ENCODE peak calls at places on chromosomes 2 and 18, in seven cellular contexts. N is ovary; V is HT-29; J is tibial artery; D is activated CD8-positive, alpha-beta memory T cell treated with anti-CD3 and anti-CD28 coated beads, Interleukin-2, amount 50 U/mL, for 48 hours; G is HCEC 1CT; S is RWPE2. I is an unnamed sample.

GRCh38 chr2:200466703-200467418 is 43.0 kb downstream of the KCTD18 start:
- DNase-seq in N (peak; percentile 45), V (no peak), J (no peak), D (no peak), G (no peak), S (no peak), I (peak; percentile 84)

GRCh38 chr2:120669121-120669952 is 66.3 kb upstream of the GLI2 start:
- DNase-seq in N (no peak), V (peak; percentile 19), J (no peak), D (no peak), G (no peak), S (no peak), I (peak; percentile 61)

GRCh38 chr2:236417150-236417549 is 152.5 kb upstream of the ACKR3 start:
- DNase-seq in N (no peak), V (no peak), J (no peak), D (no peak), G (no peak), S (no peak), I (no peak)

GRCh38 chr2:172389685-172390339 is 37.6 kb upstream of the ITGA6 start:
- DNase-seq in N (no peak), V (no peak), J (no peak), D (no peak), G (no peak), S (no peak), I (no peak)

GRCh38 chr2:101690547-101691182 is 6.8 kb upstream of the MAP4K4 start:
- DNase-seq in N (no peak), V (peak; percentile 16), J (no peak), D (no peak), G (no peak), S (no peak), I (no peak)

GRCh38 chr2:238586931-238587775 is 160.4 kb downstream of the ASB1 start:
- DNase-seq in N (no peak), V (no peak), J (peak; percentile 48), D (no peak), G (no peak), S (no peak), I (peak; percentile 59)

GRCh38 chr2:103005386-103005785 is 243.6 kb downstream of the TMEM182 start:
- DNase-seq in N (no peak), V (no peak), J (no peak), D (no peak), G (no peak), S (no peak), I (no peak)

GRCh38 chr2:165610591-165611029 is 141.1 kb downstream of the CSRNP3 start:
- DNase-seq in N (no peak), V (no peak), J (no peak), D (no peak), G (no peak), S (no peak), I (no peak)

GRCh38 chr2:156653670-156654069 is 217.5 kb downstream of the GPD2 start:
- DNase-seq in N (no peak), V (peak; percentile 53), J (no peak), D (no peak), G (no peak), S (no peak), I (no peak)

GRCh38 chr18:11859903-11860407 is 8.7 kb downstream of the CHMP1B start:
- DNase-seq in N (no peak), V (peak; percentile 73), J (no peak), D (no peak), G (peak; percentile 87), S (peak; percentile 86), I (no peak)

GRCh38 chr18:43159091-43159490 is 43.6 kb upstream of the RIT2 start:
- DNase-seq in N (no peak), V (no peak), J (no peak), D (no peak), G (no peak), S (no peak), I (no peak)

GRCh38 chr2:20456049-20456665 is 9.3 kb downstream of the RHOB start:
- DNase-seq in N (no peak), V (no peak), J (peak; percentile 53), D (peak; percentile 38), G (peak; percentile 35), S (no peak), I (peak; percentile 60)

GRCh38 chr2:234137400-234138014 is 87.0 kb downstream of the SPP2 start:
- DNase-seq in N (no peak), V (peak; percentile 18), J (no peak), D (no peak), G (no peak), S (no peak), I (no peak)

GRCh38 chr18:32920796-32921787 is 148.3 kb upstream of the KLHL14 start:
- DNase-seq in N (no peak), V (peak; percentile 52), J (no peak), D (no peak), G (peak; percentile 92), S (peak; percentile 61), I (no peak)

GRCh38 chr2:129766159-129766485 is 213.3 kb upstream of the RAB6C start:
- DNase-seq in N (no peak), V (no peak), J (no peak), D (no peak), G (no peak), S (no peak), I (no peak)

GRCh38 chr2:33340265-33340664 is 136.2 kb upstream of the RASGRP3 start:
- DNase-seq in N (peak; percentile 85), V (no peak), J (peak; percentile 95), D (no peak), G (no peak), S (no peak), I (peak; percentile 84)

GRCh38 chr2:225398372-225398771 is 1.1 kb upstream of the NYAP2 start:
- DNase-seq in N (no peak), V (no peak), J (no peak), D (no peak), G (no peak), S (no peak), I (no peak)

GRCh38 chr2:127117603-127118002 is 10.6 kb upstream of the BIN1 start:
- DNase-seq in N (peak; percentile 6), V (no peak), J (no peak), D (peak; percentile 32), G (no peak), S (no peak), I (peak; percentile 42)

GRCh38 chr2:218234487-218234886 is 17.5 kb downstream of the ARPC2 start:
- DNase-seq in N (no peak), V (no peak), J (no peak), D (no peak), G (no peak), S (no peak), I (no peak)

GRCh38 chr2:113818382-113818951 is 62.0 kb upstream of the SLC35F5 start:
- DNase-seq in N (peak; percentile 86), V (peak; percentile 78), J (no peak), D (no peak), G (peak; percentile 98), S (peak; percentile 81), I (peak; percentile 86)

GRCh38 chr2:158586491-158586890 is 129.7 kb downstream of the PKP4 start:
- DNase-seq in N (no peak), V (no peak), J (no peak), D (no peak), G (peak; percentile 90), S (no peak), I (no peak)

GRCh38 chr2:150169230-150169629 is 318.2 kb downstream of the RND3 start:
- DNase-seq in N (no peak), V (peak; percentile 31), J (peak; percentile 81), D (no peak), G (peak; percentile 32), S (no peak), I (peak; percentile 72)

I was measured in sigmoid colon.